ENCODE peak calls at places on chromosomes 7 and 10, in six cellular contexts. Q is fibroblast of lung, S is ovary, P is transverse colon, J is neural progenitor cell, V is body of pancreas. B is an unnamed sample. For H3K4me1 and H3K9me3, the result is how much of the 10 kb centered on the place peaks cover.

GRCh38 chr10:44949127-44949802 is 10.3 kb upstream of the RASSF4 start:
- DNase-seq in Q (no peak), S (no peak), P (no peak), J (no peak), V (no peak), B (no peak)

GRCh38 chr10:78178940-78179339 is 145.3 kb downstream of the RPS24 start:
- DNase-seq in Q (peak), S (no peak), P (no peak), J (no peak), V (peak), B (no peak)

GRCh38 chr7:106367018-106367420 is 82.2 kb upstream of the NAMPT start:
- DNase-seq in Q (peak), S (no peak), P (no peak), J (peak), V (no peak), B (no peak)

GRCh38 chr10:78894089-78894840 is 174.5 kb upstream of the ZMIZ1 start:
- DNase-seq in Q (no peak), S (no peak), P (no peak), J (no peak), V (no peak), B (no peak)

GRCh38 chr7:67913604-67914003 is 917.0 kb downstream of the TYW1 start:
- DNase-seq in Q (peak), S (no peak), P (no peak), J (no peak), V (no peak), B (no peak)

GRCh38 chr7:105691029-105691691 is 109.9 kb upstream of the EFCAB10 start:
- DNase-seq in Q (peak), S (no peak), P (peak), J (no peak), V (peak), B (no peak)

GRCh38 chr7:156943091-156944041 is 6.1 kb upstream of the NOM1 start:
- DNase-seq in Q (no peak), S (no peak), P (no peak), J (no peak), V (peak), B (no peak)

GRCh38 chr10:58293989-58294388 is 25.0 kb downstream of the CISD1 start:
- DNase-seq in Q (no peak), S (no peak), P (no peak), J (peak), V (no peak), B (no peak)

GRCh38 chr10:65751218-65751617 is 1174.6 kb upstream of the LRRTM3 start:
- DNase-seq in Q (no peak), S (no peak), P (no peak), J (no peak), V (no peak), B (no peak)

GRCh38 chr10:9796567-9796966 is 1221.1 kb upstream of the CELF2 start:
- DNase-seq in Q (no peak), S (no peak), P (no peak), J (no peak), V (no peak), B (no peak)

GRCh38 chr7:157302314-157302711 is 34.5 kb upstream of the DNAJB6 start:
- DNase-seq in Q (peak), S (no peak), P (peak), J (no peak), V (peak), B (no peak)

GRCh38 chr10:100637785-100638184 is 102.0 kb downstream of the HIF1AN start:
- DNase-seq in Q (no peak), S (no peak), P (no peak), J (peak), V (no peak), B (peak)

GRCh38 chr10:42781893-42782445 is 626 bp upstream of the BMS1 start:
- DNase-seq in Q (peak), S (no peak), P (peak), J (no peak), V (peak), B (no peak)

GRCh38 chr10:31099664-31100063 is 68.0 kb upstream of the ZNF438 start:
- DNase-seq in Q (peak), S (no peak), P (peak), J (no peak), V (peak), B (no peak)

GRCh38 chr7:4648111-4648510 is 34.0 kb upstream of the FOXK1 start:
- DNase-seq in Q (no peak), S (no peak), P (no peak), J (no peak), V (no peak), B (no peak)

GRCh38 chr10:129867780-129868179 is 96.3 kb downstream of the EBF3 start:
- DNase-seq in Q (no peak), S (no peak), P (no peak), J (no peak), V (no peak), B (no peak)

GRCh38 chr7:128100949-128101713 is 69.9 kb upstream of the LRRC4 start:
- DNase-seq in Q (no peak), S (no peak), P (no peak), J (no peak), V (no peak), B (no peak)

GRCh38 chr10:128035557-128035973 is 90.7 kb downstream of the MKI67 start:
- DNase-seq in Q (no peak), S (no peak), P (peak), J (peak), V (peak), B (peak)

GRCh38 chr7:95525503-95525902 is 39.8 kb downstream of the ASB4 start:
- DNase-seq in Q (no peak), S (no peak), P (no peak), J (no peak), V (no peak), B (no peak)

GRCh38 chr10:26879744-26880143 is 19.0 kb upstream of the ABI1 start:
- DNase-seq in Q (no peak), S (no peak), P (peak), J (no peak), V (peak), B (no peak)

GRCh38 chr10:21479553-21480315 is 45.7 kb downstream of the SKIDA1 start:
- DNase-seq in Q (no peak), S (no peak), P (no peak), J (no peak), V (no peak), B (no peak)

GRCh38 chr7:103685646-103686418 is 239.8 kb upstream of the SLC26A5 start:
- DNase-seq in Q (no peak), S (no peak), P (no peak), J (no peak), V (no peak), B (no peak)

GRCh38 chr10:91352760-91353159 is 57.4 kb upstream of the HECTD2 start:
- DNase-seq in Q (no peak), S (no peak), P (no peak), J (no peak), V (no peak), B (no peak)

GRCh38 chr7:29859491-29860180 is 53.3 kb downstream of the WIPF3 start:
- DNase-seq in Q (no peak), S (no peak), P (no peak), J (no peak), V (peak), B (no peak)

GRCh38 chr7:20330797-20331230 is at the start of gene ITGB8:
- DNase-seq in Q (no peak), S (no peak), P (no peak), J (no peak), V (no peak), B (no peak)

GRCh38 chr10:79502561-79503309 is 9.6 kb upstream of the EIF5AL1 start:
- DNase-seq in Q (no peak), S (peak), P (no peak), J (peak), V (no peak), B (peak)

GRCh38 chr7:82098410-82098809 is 328.6 kb upstream of the HGF start:
- DNase-seq in Q (no peak), S (no peak), P (no peak), J (no peak), V (no peak), B (no peak)

DNA sequence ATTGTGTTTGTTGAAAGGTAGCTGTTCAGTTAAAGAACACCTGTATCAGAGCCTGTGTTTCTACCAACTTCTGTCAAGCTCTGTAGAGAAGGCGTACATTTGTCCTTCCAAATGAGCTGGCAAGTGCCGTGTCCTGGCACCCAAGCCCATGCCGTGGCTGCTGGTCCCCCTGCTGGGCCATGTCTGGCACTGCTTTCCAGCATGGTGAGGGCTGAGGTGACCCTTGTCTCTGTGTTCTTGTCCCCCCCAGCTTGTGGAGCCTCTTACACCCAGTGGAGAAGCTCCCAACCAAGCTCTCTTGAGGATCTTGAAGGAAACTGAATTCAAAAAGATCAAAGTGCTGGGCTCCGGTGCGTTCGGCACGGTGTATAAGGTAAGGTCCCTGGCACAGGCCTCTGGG is 154.9 kb downstream of the EGFR start:
- DNase-seq in Q (no peak), S (no peak), P (no peak), J (no peak), V (no peak), B (no peak)
- TF ChIP-seq CTCF in Q (no peak), S (no peak), P (no peak), J (no peak), V (no peak), B (peak)

GRCh38 chr7:55122263-55122662 is 103.4 kb downstream of the EGFR start:
- DNase-seq in Q (no peak), S (no peak), P (no peak), J (no peak), V (no peak), B (no peak)
- H3K4me1 ChIP-seq in Q (under half), S (under half), P (under half), J (under half), V (under half), B (half or more)

GRCh38 chr7:158325530-158326381 is 261.9 kb downstream of the PTPRN2 start:
- DNase-seq in Q (no peak), S (no peak), P (peak), J (peak), V (peak), B (no peak)

GRCh38 chr7:158329014-158329610 is 258.5 kb downstream of the PTPRN2 start:
- DNase-seq in Q (no peak), S (no peak), P (no peak), J (no peak), V (no peak), B (no peak)

GRCh38 chr7:158327571-158328180 is 259.9 kb downstream of the PTPRN2 start:
- DNase-seq in Q (no peak), S (no peak), P (no peak), J (peak), V (no peak), B (no peak)

GRCh38 chr7:158328376-158329013 is 259.1 kb downstream of the PTPRN2 start:
- DNase-seq in Q (no peak), S (no peak), P (no peak), J (no peak), V (no peak), B (no peak)

GRCh38 chr7:158327012-158327411 is 260.6 kb downstream of the PTPRN2 start:
- DNase-seq in Q (no peak), S (no peak), P (no peak), J (no peak), V (no peak), B (no peak)
- H3K9me3 ChIP-seq in Q (under half), S (under half), P (under half), J (under half), V (under half), B (under half)

GRCh38 chr10:74026428-74026979 is 28.6 kb downstream of the VCL start:
- DNase-seq in Q (peak), S (no peak), P (no peak), J (no peak), V (no peak), B (no peak)
- TF ChIP-seq CTCF in Q (no peak), S (no peak), P (no peak), J (no peak), V (no peak), B (no peak)

DNA sequence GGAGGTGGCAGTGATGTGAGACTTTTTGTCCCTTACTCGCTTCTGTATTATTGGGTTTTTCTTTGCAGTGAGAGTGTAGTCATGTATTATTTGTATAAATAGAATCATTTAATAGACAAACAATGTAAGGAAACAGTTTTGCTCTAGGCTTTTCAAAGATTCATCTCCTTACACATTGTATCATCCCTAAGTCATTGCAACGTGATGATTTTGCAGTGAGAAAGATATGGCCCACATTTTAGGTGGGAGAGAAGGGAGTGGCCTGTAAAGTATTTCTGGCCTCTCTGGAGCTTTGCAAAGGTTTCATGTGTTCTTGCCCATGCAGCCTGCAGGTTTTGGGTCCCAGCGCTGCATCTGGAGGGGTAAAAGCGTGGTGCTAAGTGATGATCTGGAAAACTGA is 52.2 kb downstream of the EEPD1 start:
- DNase-seq in Q (no peak), S (no peak), P (no peak), J (no peak), V (no peak), B (no peak)
- H3K4me1 ChIP-seq in Q (under half), S (under half), P (under half), J (under half), V (under half), B (under half)

GRCh38 chr10:131203456-131204357 is 107.8 kb downstream of the TCERG1L start:
- DNase-seq in Q (no peak), S (no peak), P (no peak), J (no peak), V (no peak), B (no peak)

GRCh38 chr10:131204406-131205152 is 106.9 kb downstream of the TCERG1L start:
- DNase-seq in Q (no peak), S (no peak), P (no peak), J (no peak), V (no peak), B (no peak)

GRCh38 chr10:131206136-131206995 is 105.2 kb downstream of the TCERG1L start:
- DNase-seq in Q (no peak), S (no peak), P (no peak), J (no peak), V (no peak), B (no peak)

GRCh38 chr10:131207176-131207575 is 104.3 kb downstream of the TCERG1L start:
- DNase-seq in Q (no peak), S (no peak), P (no peak), J (no peak), V (no peak), B (no peak)

GRCh38 chr10:131205556-131205955 is 106.0 kb downstream of the TCERG1L start:
- DNase-seq in Q (no peak), S (no peak), P (no peak), J (no peak), V (no peak), B (no peak)
- H3K9me3 ChIP-seq in Q (under half), S (under half), P (under half), J (under half), V (under half), B (under half)

GRCh38 chr10:103918053-103918846 is at the start of gene STN1:
- DNase-seq in Q (peak), S (peak), P (peak), J (peak), V (peak), B (peak)
- TF ChIP-seq CTCF in Q (no peak), S (peak), P (peak), J (peak), V (no peak), B (no peak)

DNA sequence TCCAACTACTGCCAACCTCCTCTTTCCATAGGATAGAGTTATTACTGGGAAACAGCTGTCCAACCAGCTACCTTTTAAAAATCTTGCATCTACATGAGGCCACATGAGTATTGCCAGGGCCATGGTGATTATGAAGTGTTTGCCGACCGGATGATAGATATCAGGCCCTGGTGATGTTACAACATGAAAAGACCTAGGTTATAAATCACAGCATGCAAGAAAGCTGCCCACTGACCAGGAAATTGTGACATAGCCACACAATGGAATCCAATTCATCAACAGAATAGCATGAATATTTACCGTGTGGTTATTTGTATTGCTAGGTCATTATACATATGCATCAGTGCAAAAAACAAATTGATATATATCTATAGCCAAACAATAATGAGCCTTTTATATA is 517.0 kb downstream of the INHBA start:
- DNase-seq in Q (no peak), S (no peak), P (no peak), J (no peak), V (no peak), B (no peak)
- H3K4me1 ChIP-seq in Q (under half), S (under half), P (under half), J (under half), V (under half), B (under half)

B was measured in BE2C.